ENCODE peak calls at places on chromosomes 4 and X, in seven cellular contexts. B is HS-5, F is thyroid gland, Y is Daoy, X is aorta, J is NCI-H510A treated with DMSO at 0.1 percent for 48 hours, M is NCI-H2029. U is an unnamed sample.

GRCh38 chr4:122758033-122758432 is 25.5 kb downstream of the BBS12 start:
- DNase-seq in B (no peak), F (no peak), Y (no peak), X (no peak), J (peak; percentile 11), M (no peak), U (peak; percentile 58)

GRCh38 chrX:110210417-110211139 is 107.3 kb downstream of the AMMECR1 start:
- DNase-seq in B (peak; percentile 72), F (no peak), Y (peak; percentile 43), X (no peak), J (no peak), M (no peak), U (peak; percentile 34)

GRCh38 chrX:25523574-25523973 is 507.8 kb upstream of the ARX start:
- DNase-seq in B (no peak), F (peak; percentile 2), Y (no peak), X (no peak), J (peak; percentile 11), M (no peak), U (peak; percentile 67)

GRCh38 chrX:14802943-14803710 is 69.7 kb downstream of the FANCB start:
- DNase-seq in B (peak; percentile 11), F (no peak), Y (no peak), X (no peak), J (no peak), M (no peak), U (no peak)

GRCh38 chrX:150258463-150259430 is 104.4 kb upstream of the MAMLD1 start:
- DNase-seq in B (no peak), F (no peak), Y (peak; percentile 24), X (no peak), J (no peak), M (no peak), U (no peak)

GRCh38 chr4:61245321-61245720 is 45.2 kb downstream of the ADGRL3 start:
- DNase-seq in B (no peak), F (no peak), Y (no peak), X (no peak), J (no peak), M (no peak), U (no peak)

GRCh38 chr4:41400296-41400695 is 137.7 kb upstream of the LIMCH1 start:
- DNase-seq in B (no peak), F (no peak), Y (no peak), X (no peak), J (no peak), M (no peak), U (no peak)

GRCh38 chr4:75118739-75119138 is 185.8 kb downstream of the PARM1 start:
- DNase-seq in B (no peak), F (no peak), Y (no peak), X (no peak), J (no peak), M (no peak), U (no peak)

GRCh38 chr4:154562697-154563254 is at the start of gene FGB:
- DNase-seq in B (no peak), F (no peak), Y (no peak), X (no peak), J (no peak), M (no peak), U (no peak)

GRCh38 chrX:50606300-50606950 is 135.8 kb upstream of the DGKK start:
- DNase-seq in B (no peak), F (no peak), Y (no peak), X (no peak), J (no peak), M (no peak), U (no peak)

GRCh38 chr4:98778206-98778605 is 119.8 kb upstream of the TSPAN5 start:
- DNase-seq in B (peak; percentile 2), F (no peak), Y (peak; percentile 17), X (no peak), J (no peak), M (no peak), U (peak; percentile 66)

GRCh38 chrX:19874391-19875050 is 12.9 kb downstream of the SH3KBP1 start:
- DNase-seq in B (no peak), F (no peak), Y (no peak), X (no peak), J (no peak), M (no peak), U (no peak)

GRCh38 chr4:87589531-87589930 is 18.8 kb upstream of the DSPP start:
- DNase-seq in B (peak; percentile 85), F (no peak), Y (peak; percentile 59), X (no peak), J (no peak), M (no peak), U (peak; percentile 67)

GRCh38 chr4:74023709-74024108 is 14.8 kb downstream of the CXCL3 start:
- DNase-seq in B (no peak), F (no peak), Y (no peak), X (no peak), J (no peak), M (no peak), U (no peak)

U was measured in A172.